ENCODE peak calls at places on chromosomes 16 and 17, in five cellular contexts. C is H1, G is HepG2, Q is GM12878, A is NT2/D1. P is an unnamed sample.

GRCh38 chr17:77072670-77073069 is 68.1 kb upstream of the SEC14L1 start:
- DNase-seq in C (no peak), G (no peak), Q (no peak), A (no peak), P (no peak)

GRCh38 chr16:188674-189073 is 8.4 kb downstream of the HBQ1 start:
- DNase-seq in C (no peak), G (peak; percentile 26), Q (no peak), A (no peak), P (no peak)

GRCh38 chr16:57677622-57678369 is 9.7 kb downstream of the ADGRG3 start:
- DNase-seq in C (no peak), G (peak; percentile 59), Q (no peak), A (no peak), P (no peak)

GRCh38 chr17:600576-601301 is 113.9 kb downstream of the VPS53 start:
- DNase-seq in C (no peak), G (no peak), Q (no peak), A (no peak), P (no peak)

GRCh38 chr17:39706921-39707337 is 7.1 kb downstream of the ERBB2 start:
- DNase-seq in C (no peak), G (no peak), Q (no peak), A (no peak), P (no peak)

GRCh38 chr16:11966173-11966572 is 1.2 kb downstream of the TNFRSF17 start:
- DNase-seq in C (no peak), G (no peak), Q (peak; percentile 76), A (no peak), P (no peak)

GRCh38 chr16:48384305-48384981 is 770 bp downstream of the SIAH1 start:
- DNase-seq in C (no peak), G (peak; percentile 41), Q (no peak), A (no peak), P (peak; percentile 61)

GRCh38 chr17:78611636-78612035 is 34.4 kb upstream of the DNAH17 start:
- DNase-seq in C (no peak), G (no peak), Q (no peak), A (no peak), P (no peak)

GRCh38 chr17:56595831-56596740 is 2.6 kb downstream of the NOG start:
- DNase-seq in C (no peak), G (no peak), Q (no peak), A (peak; percentile 55), P (no peak)

GRCh38 chr17:56178203-56178602 is 24.9 kb downstream of the ANKFN1 start:
- DNase-seq in C (no peak), G (no peak), Q (no peak), A (no peak), P (no peak)

GRCh38 chr16:87784812-87785211 is 19.0 kb upstream of the KLHDC4 start:
- DNase-seq in C (no peak), G (peak; percentile 63), Q (no peak), A (no peak), P (no peak)

GRCh38 chr17:80857721-80858171 is 133.9 kb upstream of the CHMP6 start:
- DNase-seq in C (no peak), G (no peak), Q (no peak), A (no peak), P (no peak)

GRCh38 chr17:53490447-53490968 is 332.2 kb upstream of the KIF2B start:
- DNase-seq in C (no peak), G (no peak), Q (no peak), A (no peak), P (no peak)

GRCh38 chr17:56499799-56500388 is 93.6 kb upstream of the NOG start:
- DNase-seq in C (no peak), G (peak; percentile 24), Q (no peak), A (peak; percentile 6), P (peak; percentile 31)

GRCh38 chr16:57834936-57835335 is 32.6 kb upstream of the KIFC3 start:
- DNase-seq in C (no peak), G (no peak), Q (no peak), A (no peak), P (no peak)

GRCh38 chr16:81688182-81688581 is 90.9 kb upstream of the PLCG2 start:
- DNase-seq in C (no peak), G (no peak), Q (no peak), A (no peak), P (no peak)

GRCh38 chr17:81906476-81907218 is 4.6 kb downstream of the PCYT2 start:
- DNase-seq in C (no peak), G (no peak), Q (no peak), A (no peak), P (no peak)

GRCh38 chr17:70251704-70252103 is 82.4 kb downstream of the KCNJ2 start:
- DNase-seq in C (no peak), G (no peak), Q (no peak), A (no peak), P (no peak)

GRCh38 chr16:1125471-1125870 is 27.4 kb upstream of the CACNA1H start:
- DNase-seq in C (no peak), G (no peak), Q (no peak), A (no peak), P (no peak)

GRCh38 chr17:58084317-58084981 is 1.2 kb downstream of the DYNLL2 start:
- DNase-seq in C (no peak), G (peak; percentile 75), Q (peak; percentile 19), A (no peak), P (no peak)

GRCh38 chr17:51371732-51372151 is 111.4 kb downstream of the UTP18 start:
- DNase-seq in C (peak; percentile 67), G (peak; percentile 69), Q (peak; percentile 28), A (peak; percentile 67), P (peak; percentile 80)

GRCh38 chr17:74453665-74454196 is 12.7 kb upstream of the CD300A start:
- DNase-seq in C (no peak), G (no peak), Q (no peak), A (no peak), P (peak; percentile 95)

GRCh38 chr17:1764274-1764673 is 2.4 kb downstream of the SERPINF1 start:
- DNase-seq in C (no peak), G (no peak), Q (no peak), A (no peak), P (no peak)

GRCh38 chr16:60123387-60124023 is 1389.4 kb upstream of the GOT2 start:
- DNase-seq in C (no peak), G (no peak), Q (no peak), A (no peak), P (no peak)

GRCh38 chr16:77732241-77732946 is 10.1 kb downstream of the NUDT7 start:
- DNase-seq in C (no peak), G (peak; percentile 51), Q (no peak), A (no peak), P (no peak)

GRCh38 chr17:74959826-74960738 is 12.5 kb downstream of the HID1 start:
- DNase-seq in C (no peak), G (no peak), Q (no peak), A (no peak), P (no peak)

GRCh38 chr17:50853015-50853615 is 13.0 kb downstream of the TOB1 start:
- DNase-seq in C (no peak), G (peak; percentile 74), Q (no peak), A (no peak), P (no peak)

GRCh38 chr17:73293480-73293911 is 18.3 kb downstream of the CDC42EP4 start:
- DNase-seq in C (no peak), G (no peak), Q (no peak), A (no peak), P (no peak)

GRCh38 chr17:79774561-79774975 is 3.4 kb upstream of the CBX2 start:
- DNase-seq in C (no peak), G (peak; percentile 47), Q (no peak), A (no peak), P (no peak)

GRCh38 chr17:79775635-79776034 is 2.3 kb upstream of the CBX2 start:
- DNase-seq in C (no peak), G (no peak), Q (no peak), A (no peak), P (no peak)

GRCh38 chr17:79777166-79777843 is 643 bp upstream of the CBX2 start:
- DNase-seq in C (no peak), G (peak; percentile 46), Q (no peak), A (peak; percentile 49), P (no peak)

GRCh38 chr17:79777844-79778503 is at the start of gene CBX2:
- DNase-seq in C (no peak), G (peak; percentile 43), Q (no peak), A (no peak), P (peak; percentile 97)

DNA sequence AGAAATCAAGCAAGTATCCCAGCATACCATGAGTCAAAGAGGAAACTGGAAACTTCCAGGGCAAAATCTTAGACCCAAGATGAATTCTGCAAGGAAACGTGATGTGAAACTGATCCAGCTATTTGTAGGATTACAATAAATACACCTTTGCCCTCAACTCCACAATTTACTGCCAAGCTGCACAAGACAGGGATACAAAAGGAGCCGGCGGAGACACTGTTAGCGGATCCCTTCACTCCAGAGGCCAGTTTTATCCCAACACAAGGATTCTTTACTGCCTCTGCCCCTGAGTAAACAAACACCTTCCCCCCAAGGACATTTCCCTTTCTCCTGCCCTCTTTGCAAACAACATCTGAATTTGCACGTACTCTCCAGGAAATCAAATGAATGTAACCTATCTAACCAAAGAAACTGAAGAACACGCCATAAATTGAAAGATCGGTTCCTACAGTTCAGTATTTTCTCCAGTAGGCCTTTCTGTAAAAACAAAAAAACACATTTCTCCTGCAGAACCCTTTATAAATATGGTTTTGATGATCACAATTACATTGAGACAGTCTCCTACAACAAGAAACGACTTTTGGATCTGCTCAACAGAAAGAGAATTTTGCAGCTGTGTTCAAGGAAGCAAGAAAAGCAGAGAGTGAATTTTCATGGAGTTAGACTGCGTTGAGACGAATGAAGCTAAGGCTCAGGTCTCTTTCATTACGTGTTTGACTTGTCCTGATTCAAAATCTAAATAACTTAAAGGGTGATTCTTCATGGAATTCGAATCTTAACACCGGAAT is 1.4 kb upstream of the CBX2 start:
- DNase-seq in C (no peak), G (peak; percentile 44), Q (no peak), A (no peak), P (no peak)
- TF ChIP-seq SUZ12 in C (no peak), G (no peak), Q (no peak), A (no peak), P (no peak)

DNA sequence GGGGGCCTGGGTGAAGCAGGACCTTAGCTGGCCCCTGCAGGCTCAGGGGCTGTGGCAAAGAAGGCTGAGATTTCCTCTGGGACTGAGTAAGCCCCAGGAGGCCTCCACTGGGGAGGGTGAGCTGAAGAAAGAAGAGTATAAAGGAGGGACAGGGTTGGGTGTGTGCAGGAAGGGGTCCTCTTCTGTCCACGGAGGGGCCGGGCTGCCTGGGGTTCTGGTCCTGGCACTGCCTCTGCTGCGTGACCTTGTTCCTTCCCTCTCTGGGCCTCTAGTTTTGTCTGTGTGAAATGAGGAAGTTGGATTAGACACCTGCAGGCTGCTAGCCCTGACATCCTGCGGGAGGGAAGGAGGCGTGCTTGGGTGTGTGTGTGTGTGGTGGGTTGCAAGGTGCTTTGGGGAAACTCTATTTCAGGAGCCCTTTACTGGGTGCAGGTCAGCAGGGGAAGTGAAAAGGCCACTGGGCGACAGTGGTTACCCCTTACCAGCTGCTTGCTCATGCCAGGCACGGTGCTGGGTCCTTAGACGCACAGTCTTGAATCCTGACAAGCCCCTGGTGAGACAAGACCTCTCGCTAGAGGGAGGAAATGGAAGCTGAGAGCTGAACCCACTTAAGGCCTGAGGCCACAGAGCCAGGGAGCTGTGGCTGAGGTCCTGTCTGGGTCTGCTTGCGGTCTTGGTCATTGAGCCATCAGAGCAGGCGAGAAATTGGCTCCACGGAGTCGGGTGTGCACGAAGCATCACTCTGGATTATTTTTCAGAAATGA is 60.7 kb downstream of the OR1D5 start:
- DNase-seq in C (no peak), G (no peak), Q (peak; percentile 86), A (no peak), P (no peak)
- TF ChIP-seq SUZ12 in C (no peak), G (no peak), Q (no peak), A (no peak), P (no peak)

GRCh38 chr16:17668411-17668810 is 197.7 kb upstream of the XYLT1 start:
- DNase-seq in C (no peak), G (no peak), Q (no peak), A (no peak), P (no peak)
- TF ChIP-seq SUZ12 in C (no peak), G (no peak), Q (no peak), A (no peak), P (no peak)

GRCh38 chr17:79812969-79813825 is 16.3 kb upstream of the CBX8 start:
- DNase-seq in C (no peak), G (no peak), Q (no peak), A (no peak), P (peak; percentile 63)
- TF ChIP-seq SUZ12 in C (no peak), G (no peak), Q (no peak), A (no peak), P (no peak)

P was measured in HEK293T.